ENCODE peak calls at places on chromosomes 6 and 20, in six cellular contexts. O is HepG2, K is GM12878, Q is GM12891, D is H1, P is K562. H is an unnamed sample.
A peak's percentile ranks its signal among the peaks of the same experiment; 100 is the strongest.

GRCh38 chr20:61840661-61841455 is 224.8 kb downstream of the TAF4 start:
- DNase-seq in D (no peak), Q (no peak), O (no peak), P (no peak), K (no peak), H (no peak)

GRCh38 chr6:81204741-81205140 is 547.7 kb downstream of the TENT5A start:
- DNase-seq in P (no peak), D (no peak), Q (no peak), O (no peak), K (no peak), H (no peak)

GRCh38 chr20:11849976-11850670 is 67.6 kb upstream of the BTBD3 start:
- DNase-seq in Q (no peak), P (no peak), K (no peak), D (no peak), O (no peak), H (no peak)

GRCh38 chr20:39039261-39039660 is 77.1 kb downstream of the DHX35 start:
- DNase-seq in O (no peak), Q (no peak), K (no peak), P (no peak), D (no peak), H (no peak)

GRCh38 chr6:69584913-69585729 is 211.7 kb downstream of the LMBRD1 start:
- DNase-seq in P (no peak), O (no peak), Q (peak; percentile 27), D (no peak), K (peak; percentile 35), H (peak; percentile 8)

GRCh38 chr6:15594512-15595241 is 68.2 kb downstream of the DTNBP1 start:
- DNase-seq in K (no peak), D (no peak), O (no peak), Q (no peak), P (no peak), H (no peak)

GRCh38 chr6:5422321-5422915 is 161.1 kb downstream of the FARS2 start:
- DNase-seq in O (peak; percentile 34), Q (no peak), K (no peak), D (peak; percentile 38), P (no peak), H (no peak)

GRCh38 chr20:37987602-37988290 is 45.5 kb downstream of the TTI1 start:
- DNase-seq in Q (no peak), K (no peak), P (no peak), O (no peak), D (no peak), H (no peak)

GRCh38 chr6:142900467-142900961 is 44.5 kb downstream of the HIVEP2 start:
- DNase-seq in Q (no peak), O (no peak), K (no peak), P (no peak), D (no peak), H (no peak)

GRCh38 chr6:30707281-30707850 is 9.7 kb downstream of the MDC1 start:
- DNase-seq in O (no peak), K (no peak), Q (no peak), D (no peak), P (no peak), H (no peak)
- TF ChIP-seq POLR2AphosphoS5 in O (no peak), K (no peak), Q (no peak), D (no peak), P (no peak), H (no peak)

DNA sequence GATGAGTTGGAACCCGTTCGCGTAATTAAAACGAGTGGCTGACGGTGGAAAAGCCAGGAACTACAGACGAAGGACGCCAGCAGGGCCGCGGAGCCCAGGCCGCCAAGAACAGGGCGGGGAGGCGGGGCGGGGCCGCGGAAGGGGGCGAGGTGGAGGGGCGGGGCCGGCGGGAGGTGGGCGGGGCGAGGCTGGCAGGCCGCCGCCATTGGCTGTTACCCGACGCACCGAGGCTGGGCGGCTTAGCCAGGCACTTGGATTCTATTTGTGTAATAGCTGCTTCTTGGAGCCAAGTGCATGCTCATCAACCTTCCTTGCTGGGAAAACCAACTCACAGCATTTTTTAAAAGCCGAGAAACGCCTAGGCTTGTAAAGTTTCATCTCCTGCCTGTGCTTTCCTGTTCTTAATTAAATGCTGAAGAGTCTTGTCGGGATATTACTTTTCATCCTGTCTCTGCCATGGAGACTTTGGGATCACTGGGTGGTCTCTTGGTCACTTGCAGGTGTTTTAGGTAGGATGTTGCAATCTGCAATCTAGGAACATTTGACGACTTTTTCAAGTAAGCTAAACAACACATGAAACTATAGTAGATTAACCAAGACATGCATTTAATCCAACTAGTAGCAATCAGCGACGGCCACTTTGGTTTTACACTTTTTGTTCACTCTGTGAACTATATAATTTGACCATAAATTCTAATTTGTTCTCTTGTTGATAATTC is 245.0 kb downstream of the ARID1B start:
- DNase-seq in D (no peak), K (no peak), O (peak; percentile 71), Q (peak; percentile 75), P (peak; percentile 99), H (peak; percentile 77)
- TF ChIP-seq POLR2A in D (no peak), K (no peak), O (peak; percentile 68), Q (no peak), P (no peak), H (no peak)

GRCh38 chr6:32176476-32177181 is 745 bp upstream of the AGPAT1 start:
- DNase-seq in O (no peak), K (no peak), Q (no peak), P (peak; percentile 50), D (no peak), H (no peak)
- TF ChIP-seq TAF1 in O (no peak), K (no peak), Q (no peak), P (no peak), D (no peak), H (no peak)

DNA sequence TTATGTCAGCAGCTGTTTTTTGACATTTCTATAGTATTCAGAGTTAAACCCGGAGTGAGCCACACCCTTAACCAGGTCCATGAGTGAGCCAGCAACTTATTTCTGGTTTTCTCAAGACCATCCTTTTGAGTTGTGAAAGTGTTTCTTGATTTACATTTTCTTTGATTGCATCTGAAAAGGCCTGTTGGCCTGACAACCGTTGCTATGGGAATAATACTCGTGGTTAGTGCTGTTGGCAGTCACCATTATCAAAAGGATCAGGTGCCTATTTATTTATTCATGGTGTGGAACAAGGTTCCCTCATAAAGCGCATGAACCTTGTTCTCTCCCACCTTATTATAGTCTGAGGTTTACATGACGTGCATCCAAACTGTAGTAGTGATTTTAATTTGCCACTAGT is 91.2 kb downstream of the DTD1 start:
- DNase-seq in K (no peak), P (no peak), O (no peak), Q (no peak), D (no peak), H (no peak)
- TF ChIP-seq POLR2AphosphoS5 in K (no peak), P (no peak), O (no peak), Q (no peak), D (no peak), H (no peak)

DNA sequence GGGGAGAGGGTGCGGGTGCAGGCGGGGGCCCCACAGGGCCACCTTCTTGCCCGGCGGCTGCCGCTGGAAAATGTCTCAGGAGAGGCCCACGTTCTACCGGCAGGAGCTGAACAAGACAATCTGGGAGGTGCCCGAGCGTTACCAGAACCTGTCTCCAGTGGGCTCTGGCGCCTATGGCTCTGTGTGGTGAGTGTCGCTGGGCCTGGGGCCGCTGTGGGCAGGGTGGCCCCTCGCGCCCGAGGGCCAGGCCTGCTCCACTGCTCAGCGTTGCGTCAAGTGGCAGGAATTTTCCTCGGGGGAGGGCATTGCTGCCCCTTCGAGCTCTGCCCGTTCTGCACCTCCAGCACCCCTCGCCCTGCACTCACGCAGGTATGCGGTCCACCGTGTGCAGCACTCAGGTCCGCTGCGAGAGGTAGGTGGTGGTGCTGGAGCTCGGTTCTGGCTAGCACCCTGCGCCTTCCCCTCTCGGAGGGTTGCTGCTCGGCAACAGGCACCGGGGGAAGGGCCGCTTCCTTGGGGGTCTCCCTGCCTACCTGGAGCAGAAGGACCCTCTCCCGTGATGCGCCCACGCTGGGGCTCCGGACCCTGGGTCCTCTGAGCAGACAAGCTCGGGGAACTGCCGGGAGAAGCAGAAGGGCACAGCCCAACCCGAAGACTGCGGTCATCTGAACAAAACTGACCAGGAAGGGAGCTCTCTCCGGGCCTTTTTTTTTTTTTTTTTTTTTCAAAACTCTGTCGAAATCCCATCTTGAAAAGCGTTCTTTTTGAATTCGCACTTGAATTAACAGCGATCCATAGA is 679 bp downstream of the MAPK14 start:
- DNase-seq in O (peak; percentile 46), K (no peak), P (no peak), D (no peak), Q (no peak), H (peak; percentile 19)
- TF ChIP-seq POLR2A in O (no peak), K (no peak), P (no peak), D (no peak), Q (no peak), H (no peak)